ENCODE peak calls at places on chromosomes 16 and 17, in eight cellular contexts. D is lung, E is adrenal gland, I is GM23338, A is mucosa of descending colon, X is foreskin fibroblast, Q is transverse colon, G is hepatocyte. O is an unnamed sample.

GRCh38 chr17:78780335-78780734 is 1.7 kb downstream of the CYTH1 start:
- DNase-seq in G (no peak), Q (no peak), D (no peak), A (no peak), E (no peak), X (no peak), I (no peak), O (no peak)

GRCh38 chr17:49967621-49968379 is 1.2 kb upstream of the DLX4 start:
- DNase-seq in G (no peak), X (no peak), I (no peak), D (no peak), E (no peak), Q (no peak), A (no peak), O (no peak)

GRCh38 chr16:12095275-12096161 is 119.0 kb downstream of the SNX29 start:
- DNase-seq in D (peak; percentile 64), G (peak; percentile 82), A (peak; percentile 78), Q (peak; percentile 70), E (peak; percentile 76), X (peak; percentile 86), I (peak; percentile 83), O (peak; percentile 76)

GRCh38 chr16:89658221-89658879 is 714 bp downstream of the SPATA33 start:
- DNase-seq in G (peak; percentile 45), X (peak; percentile 25), A (no peak), Q (no peak), D (no peak), I (no peak), E (no peak), O (no peak)

GRCh38 chr17:53032861-53033271 is 789.9 kb upstream of the KIF2B start:
- DNase-seq in D (no peak), Q (peak; percentile 23), X (no peak), G (peak; percentile 89), E (no peak), I (peak; percentile 93), A (peak; percentile 56), O (no peak)

GRCh38 chr17:48735057-48735341 is 6.4 kb upstream of the HOXB13 start:
- DNase-seq in Q (no peak), I (no peak), E (no peak), G (no peak), X (no peak), D (no peak), A (no peak), O (no peak)

GRCh38 chr17:20203761-20204263 is 194.7 kb downstream of the SPECC1 start:
- DNase-seq in Q (no peak), I (no peak), A (no peak), G (no peak), E (no peak), D (no peak), X (peak; percentile 6), O (peak; percentile 51)

GRCh38 chr16:57528499-57529323 is 7.7 kb downstream of the CCDC102A start:
- DNase-seq in E (no peak), I (peak; percentile 98), Q (peak; percentile 78), A (peak; percentile 76), G (peak; percentile 88), X (no peak), D (no peak), O (no peak)

GRCh38 chr16:80804061-80804450 is 342 bp downstream of the CDYL2 start:
- DNase-seq in I (peak; percentile 50), X (peak; percentile 81), Q (peak; percentile 34), D (peak; percentile 42), E (peak; percentile 59), G (peak; percentile 69), A (peak; percentile 66), O (peak; percentile 75)

GRCh38 chr16:28543072-28543471 is 4.3 kb upstream of the NUPR1 start:
- DNase-seq in Q (peak; percentile 82), E (no peak), A (peak; percentile 86), D (no peak), G (no peak), I (no peak), X (no peak), O (no peak)

GRCh38 chr16:10950393-10950792 is 6.0 kb downstream of the CLEC16A start:
- DNase-seq in Q (no peak), G (peak; percentile 24), I (no peak), A (no peak), E (no peak), D (no peak), X (peak; percentile 24), O (no peak)

GRCh38 chr17:77933777-77934398 is 24.6 kb upstream of the TNRC6C start:
- DNase-seq in A (no peak), X (no peak), E (no peak), I (no peak), Q (no peak), G (no peak), D (no peak), O (no peak)

GRCh38 chr16:13298676-13299075 is 397.3 kb downstream of the SHISA9 start:
- DNase-seq in Q (no peak), D (no peak), E (no peak), X (no peak), G (no peak), A (no peak), I (peak; percentile 30), O (no peak)

GRCh38 chr17:1590031-1590746 is 27.6 kb upstream of the PITPNA start:
- DNase-seq in E (peak; percentile 88), A (peak; percentile 63), D (peak; percentile 72), Q (peak; percentile 71), I (no peak), G (peak; percentile 88), X (peak; percentile 92), O (peak; percentile 72)

GRCh38 chr17:4780325-4781010 is 5.7 kb downstream of the VMO1 start:
- DNase-seq in X (no peak), D (no peak), E (no peak), Q (no peak), A (no peak), G (peak; percentile 26), I (no peak), O (no peak)

GRCh38 chr16:24838554-24839266 is 7.1 kb upstream of the SLC5A11 start:
- DNase-seq in E (no peak), D (no peak), A (peak; percentile 16), Q (peak; percentile 26), X (peak; percentile 66), G (peak; percentile 36), I (no peak), O (peak; percentile 63)

GRCh38 chr16:24836836-24837235 is 8.9 kb upstream of the SLC5A11 start:
- DNase-seq in E (no peak), X (no peak), A (no peak), Q (no peak), I (no peak), G (no peak), D (no peak), O (no peak)

GRCh38 chr16:24837969-24838368 is 7.8 kb upstream of the SLC5A11 start:
- DNase-seq in X (no peak), D (no peak), A (no peak), E (no peak), I (no peak), G (no peak), Q (no peak), O (no peak)

GRCh38 chr16:24833352-24833751 is 12.4 kb upstream of the SLC5A11 start:
- DNase-seq in E (no peak), A (no peak), I (no peak), X (no peak), G (no peak), Q (no peak), D (no peak), O (no peak)

GRCh38 chr16:24834459-24835335 is 11.1 kb upstream of the SLC5A11 start:
- DNase-seq in D (no peak), Q (peak; percentile 83), G (peak; percentile 73), X (peak; percentile 75), E (no peak), A (peak; percentile 86), I (peak; percentile 73), O (peak; percentile 29)
- TF ChIP-seq CTCF in D (no peak), Q (peak; percentile 62), G (peak; percentile 67), X (peak; percentile 72), E (no peak), A (peak; percentile 43), I (peak; percentile 85), O (peak; percentile 71)

GRCh38 chr16:75247249-75247648 is 4.2 kb downstream of the BCAR1 start:
- DNase-seq in G (no peak), A (no peak), X (no peak), I (no peak), E (no peak), Q (no peak), D (no peak), O (no peak)

GRCh38 chr16:75250089-75250808 is 1.2 kb downstream of the BCAR1 start:
- DNase-seq in I (peak; percentile 59), E (no peak), X (peak; percentile 45), D (peak; percentile 50), G (peak; percentile 56), A (peak; percentile 80), Q (peak; percentile 81), O (no peak)

GRCh38 chr16:75248142-75248535 is 3.3 kb downstream of the BCAR1 start:
- DNase-seq in I (no peak), A (no peak), X (no peak), Q (peak; percentile 52), D (no peak), E (no peak), G (no peak), O (no peak)

GRCh38 chr16:75249441-75249840 is 2.0 kb downstream of the BCAR1 start:
- DNase-seq in D (no peak), A (no peak), G (no peak), E (no peak), X (no peak), I (no peak), Q (no peak), O (no peak)

GRCh38 chr16:75248536-75249380 is 2.7 kb downstream of the BCAR1 start:
- DNase-seq in A (no peak), X (no peak), D (no peak), I (no peak), G (no peak), Q (no peak), E (no peak), O (no peak)
- H3K4me3 ChIP-seq in A (no peak overlapping the region), X (peak overlapping the region; percentile 91), D (no peak overlapping the region), I (peak overlapping the region; percentile 90), G (no peak overlapping the region), Q (peak overlapping the region; percentile 91), E (no peak overlapping the region), O (peak overlapping the region; percentile 87)

GRCh38 chr17:14693382-14693781 is 392.5 kb downstream of the HS3ST3B1 start:
- DNase-seq in A (no peak), D (no peak), X (no peak), E (no peak), I (no peak), G (no peak), Q (no peak), O (no peak)

GRCh38 chr17:14690704-14691103 is 389.8 kb downstream of the HS3ST3B1 start:
- DNase-seq in G (no peak), A (no peak), Q (no peak), X (no peak), D (no peak), E (no peak), I (no peak), O (no peak)

DNA sequence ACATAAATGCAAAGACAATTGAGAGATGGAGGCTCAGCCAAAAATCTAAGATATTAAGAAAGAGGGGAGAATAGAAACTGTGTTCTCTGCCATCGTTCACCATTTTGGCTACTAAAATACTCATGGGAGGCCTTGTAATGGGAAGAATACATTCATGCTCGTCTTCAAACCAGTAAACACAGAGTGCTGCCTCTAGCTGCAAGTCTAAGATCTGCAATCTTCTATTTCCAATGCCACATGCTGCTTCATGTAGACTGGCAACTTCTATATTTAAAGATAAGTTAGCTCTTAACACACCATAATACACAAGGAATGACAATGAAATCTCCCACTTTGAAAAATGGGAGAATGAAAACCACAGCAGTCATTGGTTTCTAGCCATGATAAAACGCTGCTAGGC is 387.3 kb downstream of the HS3ST3B1 start:
- DNase-seq in D (no peak), E (no peak), A (no peak), Q (no peak), G (no peak), I (peak; percentile 34), X (no peak), O (no peak)
- TF ChIP-seq CTCF in D (no peak), E (no peak), A (no peak), Q (no peak), G (peak; percentile 11), I (peak; percentile 47), X (no peak), O (peak; percentile 25)

GRCh38 chr16:55367301-55367745 is 43.3 kb downstream of the IRX6 start:
- DNase-seq in Q (no peak), I (no peak), G (no peak), X (peak; percentile 10), E (no peak), D (no peak), A (no peak), O (peak; percentile 71)
- H3K4me3 ChIP-seq in Q (no peak overlapping the region), I (no peak overlapping the region), G (no peak overlapping the region), X (no peak overlapping the region), E (no peak overlapping the region), D (no peak overlapping the region), A (no peak overlapping the region), O (peak overlapping the region; percentile 2)